ENCODE peak calls at places on chromosome 7, in five cellular contexts. D, O, A, B and Z are unnamed samples.

GRCh38 chr7:29194206-29194593 is 375 bp upstream of the CHN2 start:
- DNase-seq in B (no peak), A (no peak), D (peak), O (no peak), Z (peak)

GRCh38 chr7:64114791-64115190 is 69.6 kb downstream of the ZNF727 start:
- DNase-seq in B (no peak), A (no peak), O (no peak), D (no peak), Z (no peak)

GRCh38 chr7:116393654-116394053 is 105.9 kb upstream of the CAV2 start:
- DNase-seq in D (no peak), B (no peak), O (no peak), A (no peak), Z (no peak)

GRCh38 chr7:55108401-55108800 is 89.6 kb downstream of the EGFR start:
- DNase-seq in B (no peak), O (no peak), A (no peak), D (no peak), Z (no peak)

GRCh38 chr7:134632937-134633540 is 13.6 kb upstream of the BPGM start:
- DNase-seq in O (no peak), D (no peak), B (peak), A (peak), Z (peak)

GRCh38 chr7:75905785-75906604 is 9.0 kb upstream of the POR start:
- DNase-seq in A (peak), D (peak), B (no peak), O (peak), Z (peak)

GRCh38 chr7:56471811-56472210 is 355.6 kb upstream of the NUPR2 start:
- DNase-seq in D (no peak), A (no peak), O (no peak), B (no peak), Z (no peak)

GRCh38 chr7:86833360-86833759 is 189.7 kb downstream of the GRM3 start:
- DNase-seq in O (no peak), A (no peak), B (no peak), D (no peak), Z (peak)

GRCh38 chr7:79320741-79321473 is 132.6 kb downstream of the MAGI2 start:
- DNase-seq in O (no peak), D (no peak), A (no peak), B (no peak), Z (no peak)

GRCh38 chr7:143383642-143383957 is 2.5 kb downstream of the ZYX start:
- DNase-seq in O (no peak), D (no peak), B (no peak), A (no peak), Z (no peak)

GRCh38 chr7:50393547-50394252 is 56.5 kb downstream of the FIGNL1 start:
- DNase-seq in D (no peak), A (no peak), O (no peak), B (peak), Z (no peak)

GRCh38 chr7:99623091-99623693 is 6.4 kb downstream of the ZSCAN25 start:
- DNase-seq in A (no peak), D (no peak), O (no peak), B (no peak), Z (no peak)

GRCh38 chr7:5223646-5224340 is 33.8 kb downstream of the WIPI2 start:
- DNase-seq in O (no peak), B (no peak), A (no peak), D (no peak), Z (no peak)

GRCh38 chr7:101555921-101556275 is 73.2 kb downstream of the MYL10 start:
- DNase-seq in B (no peak), A (no peak), O (no peak), D (no peak), Z (no peak)

GRCh38 chr7:36188266-36188665 is 35.2 kb downstream of the EEPD1 start:
- DNase-seq in B (no peak), D (no peak), A (no peak), O (no peak), Z (no peak)

GRCh38 chr7:36945612-36946400 is 221.5 kb upstream of the AOAH start:
- DNase-seq in B (no peak), A (peak), O (no peak), D (no peak), Z (peak)

GRCh38 chr7:90599892-90600555 is 3.9 kb downstream of the CDK14 start:
- DNase-seq in D (no peak), B (no peak), O (no peak), A (no peak), Z (no peak)

GRCh38 chr7:56115852-56116538 is at the start of gene NUPR2:
- DNase-seq in D (no peak), O (no peak), B (no peak), A (no peak), Z (no peak)

GRCh38 chr7:130303127-130303526 is 10.2 kb downstream of the CPA4 start:
- DNase-seq in B (no peak), A (no peak), D (no peak), O (no peak), Z (no peak)

GRCh38 chr7:130134106-130134636 is 63.8 kb downstream of the KLHDC10 start:
- DNase-seq in O (no peak), B (no peak), D (no peak), A (peak), Z (no peak)

GRCh38 chr7:28999839-29000238 is 41.7 kb upstream of the TRIL start:
- DNase-seq in O (no peak), A (no peak), D (no peak), B (no peak), Z (no peak)

GRCh38 chr7:29265208-29265923 is 70.8 kb downstream of the CHN2 start:
- DNase-seq in O (no peak), A (no peak), D (no peak), B (no peak), Z (no peak)

GRCh38 chr7:44148961-44149550 is 7.9 kb upstream of the MYL7 start:
- DNase-seq in O (no peak), A (no peak), D (no peak), B (no peak), Z (no peak)

GRCh38 chr7:76198202-76198601 is 3.5 kb upstream of the SRRM3 start:
- DNase-seq in A (no peak), B (no peak), O (no peak), D (peak), Z (no peak)

GRCh38 chr7:33757563-33758165 is 147.7 kb upstream of the BMPER start:
- DNase-seq in B (no peak), D (no peak), A (peak), O (no peak), Z (peak)

GRCh38 chr7:621572-622285 is 102.1 kb upstream of the PDGFA start:
- DNase-seq in B (no peak), O (no peak), A (no peak), D (no peak), Z (no peak)

GRCh38 chr7:81510122-81510521 is 259.7 kb downstream of the HGF start:
- DNase-seq in O (no peak), A (no peak), D (no peak), B (no peak), Z (no peak)

GRCh38 chr7:40654171-40654570 is 519.4 kb downstream of the SUGCT start:
- DNase-seq in O (no peak), A (no peak), B (no peak), D (no peak), Z (no peak)

GRCh38 chr7:121313220-121313792 is 15.5 kb upstream of the WNT16 start:
- DNase-seq in A (no peak), O (no peak), D (no peak), B (no peak), Z (peak)

GRCh38 chr7:83610649-83611304 is 38.2 kb downstream of the SEMA3E start:
- DNase-seq in B (no peak), D (peak), A (no peak), O (no peak), Z (no peak)

GRCh38 chr7:137943132-137943551 is 58.7 kb downstream of the CREB3L2 start:
- DNase-seq in D (peak), A (no peak), O (peak), B (no peak), Z (no peak)

GRCh38 chr7:101668726-101669125 is 39.6 kb upstream of the MYL10 start:
- DNase-seq in A (no peak), D (no peak), O (no peak), B (no peak), Z (no peak)